ENCODE peak calls at places on chromosomes 16 and 17, in nine cellular contexts. K is foreskin fibroblast, D is neural crest cell, X is bronchial epithelial cell, L is MM.1S, E is AG04450, U is HepG2, T is activated B cell treated with CpG ODN at 0.5 μM for 24 hours, J is body of pancreas. B is an unnamed sample.
A peak's percentile ranks its signal among the peaks of the same experiment; 100 is the strongest.

GRCh38 chr16:61243954-61244353 is 792.3 kb downstream of the CDH8 start:
- DNase-seq in K (no peak), D (no peak), X (no peak), L (no peak), E (no peak), U (no peak), T (no peak), J (no peak), B (no peak)

GRCh38 chr16:84479716-84480450 is 24.6 kb downstream of the MEAK7 start:
- DNase-seq in K (no peak), D (no peak), X (no peak), L (no peak), E (no peak), U (no peak), T (no peak), J (no peak), B (no peak)

GRCh38 chr17:44024271-44024663 is 9.5 kb upstream of the TMEM101 start:
- DNase-seq in K (no peak), D (no peak), X (no peak), L (no peak), E (no peak), U (no peak), T (no peak), J (no peak), B (peak; percentile 43)

GRCh38 chr17:73911726-73912359 is 267.6 kb upstream of the SDK2 start:
- DNase-seq in K (no peak), D (no peak), X (no peak), L (no peak), E (no peak), U (no peak), T (no peak), J (no peak), B (no peak)

GRCh38 chr17:67364847-67365761 is 1.3 kb downstream of the PSMD12 start:
- DNase-seq in K (no peak), D (no peak), X (no peak), L (peak; percentile 40), E (no peak), U (no peak), T (no peak), J (no peak), B (no peak)

GRCh38 chr17:53390575-53390974 is 432.2 kb upstream of the KIF2B start:
- DNase-seq in K (no peak), D (no peak), X (no peak), L (no peak), E (no peak), U (no peak), T (no peak), J (no peak), B (peak; percentile 49)

GRCh38 chr16:15539197-15539596 is 103.8 kb downstream of the MARF1 start:
- DNase-seq in K (no peak), D (no peak), X (no peak), L (no peak), E (no peak), U (peak; percentile 49), T (no peak), J (no peak), B (peak; percentile 70)

GRCh38 chr16:77304883-77305282 is 105.7 kb downstream of the SYCE1L start:
- DNase-seq in K (no peak), D (no peak), X (no peak), L (no peak), E (no peak), U (peak; percentile 34), T (no peak), J (no peak), B (no peak)

GRCh38 chr17:45073414-45074070 is 12.4 kb downstream of the NMT1 start:
- DNase-seq in K (peak; percentile 94), D (no peak), X (no peak), L (no peak), E (peak; percentile 93), U (no peak), T (no peak), J (no peak), B (no peak)

GRCh38 chr17:69672924-69673323 is 258.4 kb downstream of the MAP2K6 start:
- DNase-seq in K (peak; percentile 82), D (no peak), X (peak; percentile 61), L (no peak), E (no peak), U (no peak), T (no peak), J (no peak), B (no peak)

GRCh38 chr16:11107781-11108465 is 148.1 kb downstream of the SOCS1 start:
- DNase-seq in K (peak; percentile 52), D (no peak), X (no peak), L (no peak), E (no peak), U (no peak), T (no peak), J (no peak), B (no peak)

GRCh38 chr17:18932360-18933055 is 19.5 kb upstream of the SLC5A10 start:
- DNase-seq in K (no peak), D (no peak), X (no peak), L (no peak), E (no peak), U (no peak), T (no peak), J (no peak), B (no peak)

GRCh38 chr16:72939247-72939646 is 108.7 kb downstream of the ZFHX3 start:
- DNase-seq in K (peak; percentile 78), D (no peak), X (peak; percentile 26), L (no peak), E (peak; percentile 44), U (no peak), T (no peak), J (no peak), B (no peak)

GRCh38 chr16:85284138-85284897 is 172.0 kb upstream of the CIBAR2 start:
- DNase-seq in K (no peak), D (peak; percentile 37), X (no peak), L (no peak), E (no peak), U (no peak), T (no peak), J (no peak), B (peak; percentile 37)

GRCh38 chr16:1540556-1540855 is 7.0 kb downstream of the TMEM204 start:
- DNase-seq in K (no peak), D (no peak), X (no peak), L (no peak), E (no peak), U (no peak), T (no peak), J (no peak), B (no peak)

GRCh38 chr16:1537138-1537577 is 3.7 kb downstream of the TMEM204 start:
- DNase-seq in K (no peak), D (no peak), X (no peak), L (no peak), E (no peak), U (no peak), T (no peak), J (no peak), B (no peak)

GRCh38 chr16:1537763-1538289 is 4.4 kb downstream of the TMEM204 start:
- DNase-seq in K (no peak), D (no peak), X (no peak), L (no peak), E (no peak), U (no peak), T (no peak), J (no peak), B (no peak)

GRCh38 chr16:1539720-1540555 is 6.5 kb downstream of the TMEM204 start:
- DNase-seq in K (peak; percentile 36), D (no peak), X (no peak), L (no peak), E (no peak), U (no peak), T (no peak), J (no peak), B (peak; percentile 49)

GRCh38 chr16:1538804-1539520 is 5.5 kb downstream of the TMEM204 start:
- DNase-seq in K (peak; percentile 59), D (no peak), X (no peak), L (no peak), E (no peak), U (no peak), T (no peak), J (no peak), B (peak; percentile 65)
- TF ChIP-seq CTCF in K (no peak), D (no peak), X (no peak), L (peak; percentile 12), E (no peak), U (peak; percentile 54), T (no peak), J (peak; percentile 15), B (no peak)

DNA sequence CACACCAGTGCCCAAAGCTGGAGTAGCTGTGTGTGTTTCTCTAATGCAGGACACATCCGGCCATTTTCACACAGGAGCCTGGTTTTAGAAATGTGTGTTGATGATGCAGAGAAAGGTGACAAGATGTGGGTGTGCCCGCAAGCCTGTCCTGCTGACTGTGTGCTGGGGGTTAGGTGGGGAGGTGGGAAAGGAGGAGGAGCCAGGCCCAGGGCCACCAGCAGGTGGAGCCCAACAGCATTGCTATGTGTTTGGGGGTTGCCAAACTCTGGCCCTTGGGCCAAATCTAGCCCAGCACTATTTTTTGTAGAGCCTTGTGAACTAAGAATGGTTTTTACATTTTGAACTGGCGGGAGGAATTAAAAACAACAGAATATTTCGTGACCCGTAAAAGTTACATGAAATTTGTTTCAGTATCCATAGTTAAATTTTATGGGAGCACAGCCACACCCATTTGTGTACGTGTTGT is 61.7 kb upstream of the LGALS9 start:
- DNase-seq in K (peak; percentile 35), D (no peak), X (peak; percentile 31), L (no peak), E (no peak), U (no peak), T (no peak), J (peak; percentile 62), B (peak; percentile 45)
- TF ChIP-seq CTCF in K (peak; percentile 68), D (peak; percentile 55), X (peak; percentile 68), L (peak; percentile 52), E (peak; percentile 66), U (peak; percentile 76), T (no peak), J (peak; percentile 53), B (peak; percentile 57)

DNA sequence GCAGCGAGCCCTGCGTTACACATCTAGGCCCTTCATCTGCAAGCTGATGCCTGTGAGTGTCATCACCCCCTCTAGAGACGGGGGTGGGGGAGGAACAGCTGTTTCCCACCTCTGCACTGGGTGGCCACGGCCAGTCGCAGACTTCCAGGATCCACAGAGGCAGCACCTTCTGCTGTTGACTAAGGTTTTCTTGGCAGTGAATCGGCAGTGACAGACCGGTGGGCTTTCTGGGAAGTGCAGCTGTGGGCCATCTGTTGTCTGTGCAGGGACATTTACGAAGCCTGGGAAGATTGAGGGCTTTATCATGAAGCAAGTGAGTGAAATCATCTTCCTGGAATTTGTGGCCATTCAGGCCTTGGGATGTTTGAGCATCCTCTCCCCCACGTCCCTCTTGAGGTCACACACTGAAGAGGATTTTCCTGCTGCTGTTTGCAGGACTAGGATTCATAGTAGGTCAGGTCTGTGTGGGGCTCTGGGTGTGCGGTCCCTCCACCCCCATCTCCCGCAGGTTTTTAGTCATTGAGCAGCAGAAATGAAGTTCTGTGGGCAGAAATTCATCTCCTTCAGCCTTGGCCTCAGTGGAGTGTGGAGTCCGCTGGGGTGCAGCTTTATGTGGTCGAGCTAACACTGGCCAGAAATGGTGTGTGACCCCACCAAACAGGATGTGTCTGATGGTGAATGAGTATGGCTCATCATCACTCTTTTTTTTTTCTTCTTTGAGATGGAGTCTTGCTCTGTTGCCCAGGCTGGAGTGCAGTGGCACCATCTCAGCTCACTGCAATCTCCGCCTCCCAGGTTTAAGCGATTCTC is 12.0 kb downstream of the PGS1 start:
- DNase-seq in K (peak; percentile 96), D (no peak), X (no peak), L (no peak), E (peak; percentile 96), U (no peak), T (no peak), J (no peak), B (peak; percentile 73)
- TF ChIP-seq CTCF in K (no peak), D (no peak), X (no peak), L (no peak), E (peak; percentile 18), U (no peak), T (no peak), J (no peak), B (no peak)

GRCh38 chr16:87671221-87671620 is 68.9 kb downstream of the JPH3 start:
- DNase-seq in K (no peak), D (no peak), X (no peak), L (no peak), E (no peak), U (no peak), T (no peak), J (no peak), B (no peak)
- TF ChIP-seq CTCF in K (no peak), D (no peak), X (no peak), L (no peak), E (no peak), U (peak; percentile 10), T (no peak), J (no peak), B (no peak)